ENCODE peak calls at places on chromosomes 4 and X, in six cellular contexts. One of them, this sample, is unnamed.

GRCh38 chrX:129748265-129748664 is 9.5 kb downstream of the XPNPEP2 start:
- DNase-seq in GM12878: no peak
- DNase-seq in K562: no peak
- DNase-seq in HepG2: no peak
- DNase-seq in H1: no peak
- DNase-seq in A549: no peak
- DNase-seq in this sample: no peak

GRCh38 chr4:96913437-96914075 is 1073.7 kb downstream of the PDHA2 start:
- DNase-seq in K562: no peak
- DNase-seq in H1: no peak
- DNase-seq in A549: no peak
- DNase-seq in HepG2: no peak
- DNase-seq in GM12878: no peak
- DNase-seq in this sample: peak; percentile 45

GRCh38 chrX:13180807-13181206 is 136.4 kb upstream of the FAM9C start:
- DNase-seq in H1: no peak
- DNase-seq in HepG2: no peak
- DNase-seq in A549: no peak
- DNase-seq in GM12878: no peak
- DNase-seq in K562: no peak
- DNase-seq in this sample: no peak

GRCh38 chrX:13059676-13060499 is 15.5 kb upstream of the FAM9C start:
- DNase-seq in HepG2: no peak
- DNase-seq in A549: peak; percentile 36
- DNase-seq in H1: no peak
- DNase-seq in GM12878: no peak
- DNase-seq in K562: peak; percentile 89
- DNase-seq in this sample: no peak

GRCh38 chr4:110753461-110753860 is 130.6 kb upstream of the PITX2 start:
- DNase-seq in GM12878: no peak
- DNase-seq in A549: no peak
- DNase-seq in HepG2: no peak
- DNase-seq in K562: no peak
- DNase-seq in H1: no peak
- DNase-seq in this sample: no peak

GRCh38 chrX:13761606-13762005 is 27.1 kb downstream of the OFD1 start:
- DNase-seq in A549: no peak
- DNase-seq in H1: no peak
- DNase-seq in HepG2: no peak
- DNase-seq in GM12878: no peak
- DNase-seq in K562: no peak
- DNase-seq in this sample: peak; percentile 13

GRCh38 chrX:77640702-77641101 is 145.3 kb downstream of the ATRX start:
- DNase-seq in H1: no peak
- DNase-seq in K562: no peak
- DNase-seq in HepG2: no peak
- DNase-seq in GM12878: peak; percentile 24
- DNase-seq in A549: no peak
- DNase-seq in this sample: no peak

GRCh38 chr4:137394000-137394399 is 138.3 kb downstream of the PCDH18 start:
- DNase-seq in HepG2: no peak
- DNase-seq in A549: no peak
- DNase-seq in H1: no peak
- DNase-seq in GM12878: no peak
- DNase-seq in K562: no peak
- DNase-seq in this sample: no peak

GRCh38 chr4:95215991-95216605 is 332.7 kb downstream of the UNC5C start:
- DNase-seq in H1: no peak
- DNase-seq in K562: no peak
- DNase-seq in GM12878: no peak
- DNase-seq in A549: no peak
- DNase-seq in HepG2: no peak
- DNase-seq in this sample: no peak

GRCh38 chr4:77025643-77026321 is 50.0 kb downstream of the CCNI start:
- DNase-seq in GM12878: peak; percentile 7
- DNase-seq in H1: no peak
- DNase-seq in K562: no peak
- DNase-seq in A549: no peak
- DNase-seq in HepG2: no peak
- DNase-seq in this sample: no peak

GRCh38 chr4:73481356-73481755 is at the start of gene AFM:
- DNase-seq in A549: no peak
- DNase-seq in K562: no peak
- DNase-seq in HepG2: peak; percentile 73
- DNase-seq in H1: no peak
- DNase-seq in GM12878: no peak
- DNase-seq in this sample: no peak

GRCh38 chr4:82900016-82900334 is 560 bp upstream of the THAP9 start:
- DNase-seq in A549: peak; percentile 8
- DNase-seq in HepG2: no peak
- DNase-seq in K562: no peak
- DNase-seq in H1: no peak
- DNase-seq in GM12878: peak; percentile 35
- DNase-seq in this sample: no peak

GRCh38 chrX:47577424-47577823 is 4.8 kb upstream of the TIMP1 start:
- DNase-seq in H1: no peak
- DNase-seq in GM12878: no peak
- DNase-seq in K562: peak; percentile 51
- DNase-seq in A549: no peak
- DNase-seq in HepG2: no peak
- DNase-seq in this sample: no peak

GRCh38 chr4:108007984-108008383 is 18.3 kb downstream of the HADH start:
- DNase-seq in K562: no peak
- DNase-seq in HepG2: no peak
- DNase-seq in GM12878: no peak
- DNase-seq in A549: no peak
- DNase-seq in H1: no peak
- DNase-seq in this sample: no peak

GRCh38 chr4:114257516-114257915 is 278.1 kb upstream of the ARSJ start:
- DNase-seq in H1: no peak
- DNase-seq in HepG2: no peak
- DNase-seq in A549: no peak
- DNase-seq in GM12878: no peak
- DNase-seq in K562: no peak
- DNase-seq in this sample: no peak

GRCh38 chr4:8133897-8134542 is 24.6 kb downstream of the ABLIM2 start:
- DNase-seq in A549: no peak
- DNase-seq in GM12878: no peak
- DNase-seq in K562: no peak
- DNase-seq in HepG2: no peak
- DNase-seq in H1: no peak
- DNase-seq in this sample: no peak

GRCh38 chr4:93834371-93835066 is 6.0 kb downstream of the ATOH1 start:
- DNase-seq in H1: peak; percentile 36
- DNase-seq in A549: no peak
- DNase-seq in HepG2: no peak
- DNase-seq in GM12878: no peak
- DNase-seq in K562: no peak
- DNase-seq in this sample: peak; percentile 46

GRCh38 chr4:3387943-3388348 is 53.8 kb upstream of the HGFAC start:
- DNase-seq in H1: no peak
- DNase-seq in K562: no peak
- DNase-seq in GM12878: no peak
- DNase-seq in HepG2: no peak
- DNase-seq in A549: no peak
- DNase-seq in this sample: peak; percentile 44

GRCh38 chr4:153409924-153410501 is 56.1 kb upstream of the TMEM131L start:
- DNase-seq in H1: no peak
- DNase-seq in A549: no peak
- DNase-seq in GM12878: no peak
- DNase-seq in HepG2: no peak
- DNase-seq in K562: peak; percentile 92
- DNase-seq in this sample: no peak

GRCh38 chr4:2322227-2322626 is 60.3 kb upstream of the MXD4 start:
- DNase-seq in HepG2: no peak
- DNase-seq in H1: no peak
- DNase-seq in A549: no peak
- DNase-seq in K562: no peak
- DNase-seq in GM12878: no peak
- DNase-seq in this sample: no peak

GRCh38 chr4:7291372-7292135 is 99.2 kb downstream of the SORCS2 start:
- DNase-seq in HepG2: no peak
- DNase-seq in A549: no peak
- DNase-seq in K562: no peak
- DNase-seq in GM12878: no peak
- DNase-seq in H1: no peak
- DNase-seq in this sample: no peak

GRCh38 chrX:48468247-48468671 is 1.8 kb downstream of the SLC38A5 start:
- DNase-seq in A549: no peak
- DNase-seq in GM12878: no peak
- DNase-seq in H1: no peak
- DNase-seq in HepG2: no peak
- DNase-seq in K562: peak; percentile 83
- DNase-seq in this sample: no peak

GRCh38 chrX:41906515-41907165 is 16.7 kb downstream of the CASK start:
- DNase-seq in K562: no peak
- DNase-seq in A549: no peak
- DNase-seq in GM12878: no peak
- DNase-seq in HepG2: no peak
- DNase-seq in H1: no peak
- DNase-seq in this sample: no peak

GRCh38 chr4:124710911-124711310 is 1.6 kb downstream of the ANKRD50 start:
- DNase-seq in GM12878: no peak
- DNase-seq in K562: no peak
- DNase-seq in H1: no peak
- DNase-seq in HepG2: no peak
- DNase-seq in A549: no peak
- DNase-seq in this sample: no peak

GRCh38 chr4:15506464-15506863 is 36.8 kb downstream of the CC2D2A start:
- DNase-seq in GM12878: no peak
- DNase-seq in HepG2: no peak
- DNase-seq in H1: no peak
- DNase-seq in K562: no peak
- DNase-seq in A549: no peak
- DNase-seq in this sample: no peak

GRCh38 chr4:154164931-154165839 is 326.4 kb downstream of the DCHS2 start:
- DNase-seq in GM12878: peak; percentile 69
- DNase-seq in H1: no peak
- DNase-seq in K562: peak; percentile 5
- DNase-seq in A549: no peak
- DNase-seq in HepG2: no peak
- DNase-seq in this sample: no peak

GRCh38 chr4:185640809-185641675 is 105.7 kb upstream of the PDLIM3 start:
- DNase-seq in GM12878: peak; percentile 12
- DNase-seq in A549: peak; percentile 15
- DNase-seq in HepG2: peak; percentile 76
- DNase-seq in K562: peak; percentile 43
- DNase-seq in H1: no peak
- DNase-seq in this sample: peak; percentile 50
- TF ChIP-seq CHD2 in GM12878: no peak
- TF ChIP-seq CHD2 in A549: no peak
- TF ChIP-seq CHD2 in HepG2: no peak
- TF ChIP-seq CHD2 in K562: no peak
- TF ChIP-seq CHD2 in H1: no peak
- TF ChIP-seq CHD2 in this sample: no peak

GRCh38 chr4:140790171-140790570 is 34.0 kb upstream of the TBC1D9 start:
- DNase-seq in H1: no peak
- DNase-seq in K562: no peak
- DNase-seq in A549: no peak
- DNase-seq in HepG2: no peak
- DNase-seq in GM12878: no peak
- DNase-seq in this sample: no peak

GRCh38 chr4:140793291-140793690 is 37.1 kb upstream of the TBC1D9 start:
- DNase-seq in H1: no peak
- DNase-seq in A549: no peak
- DNase-seq in HepG2: no peak
- DNase-seq in GM12878: no peak
- DNase-seq in K562: no peak
- DNase-seq in this sample: no peak

GRCh38 chr4:140790765-140791164 is 34.6 kb upstream of the TBC1D9 start:
- DNase-seq in A549: no peak
- DNase-seq in HepG2: no peak
- DNase-seq in GM12878: peak; percentile 86
- DNase-seq in H1: no peak
- DNase-seq in K562: no peak
- DNase-seq in this sample: no peak

DNA sequence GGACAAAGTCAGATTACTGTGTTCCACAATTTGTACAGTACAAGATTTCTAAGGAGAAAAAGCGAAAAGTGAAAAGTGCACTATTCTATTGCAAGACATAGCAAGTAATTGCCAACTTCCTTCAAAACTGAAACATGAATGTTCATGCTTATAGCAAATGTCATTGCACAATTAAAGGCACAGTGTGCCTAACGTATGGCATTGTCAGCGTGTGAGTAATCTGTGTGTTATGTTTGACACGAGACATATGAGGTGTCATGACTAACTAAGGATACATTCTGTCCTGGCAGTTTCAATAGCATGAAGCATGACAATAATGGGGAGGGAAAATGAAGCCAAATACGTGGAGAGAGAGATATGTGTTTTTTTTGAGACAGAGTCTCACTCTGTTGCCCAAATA is 33.6 kb upstream of the TBC1D9 start:
- DNase-seq in HepG2: no peak
- DNase-seq in GM12878: no peak
- DNase-seq in H1: no peak
- DNase-seq in A549: no peak
- DNase-seq in K562: no peak
- DNase-seq in this sample: no peak
- TF ChIP-seq CHD2 in HepG2: no peak
- TF ChIP-seq CHD2 in GM12878: no peak
- TF ChIP-seq CHD2 in H1: no peak
- TF ChIP-seq CHD2 in A549: no peak
- TF ChIP-seq CHD2 in K562: no peak
- TF ChIP-seq CHD2 in this sample: no peak

GRCh38 chrX:56802921-56803848 is 74.1 kb downstream of the NBDY start:
- DNase-seq in H1: peak; percentile 36
- DNase-seq in GM12878: peak; percentile 77
- DNase-seq in HepG2: peak; percentile 39
- DNase-seq in A549: no peak
- DNase-seq in K562: peak; percentile 63
- DNase-seq in this sample: peak; percentile 47
- TF ChIP-seq CHD2 in H1: no peak
- TF ChIP-seq CHD2 in GM12878: no peak
- TF ChIP-seq CHD2 in HepG2: no peak
- TF ChIP-seq CHD2 in A549: no peak
- TF ChIP-seq CHD2 in K562: no peak
- TF ChIP-seq CHD2 in this sample: no peak

DNA sequence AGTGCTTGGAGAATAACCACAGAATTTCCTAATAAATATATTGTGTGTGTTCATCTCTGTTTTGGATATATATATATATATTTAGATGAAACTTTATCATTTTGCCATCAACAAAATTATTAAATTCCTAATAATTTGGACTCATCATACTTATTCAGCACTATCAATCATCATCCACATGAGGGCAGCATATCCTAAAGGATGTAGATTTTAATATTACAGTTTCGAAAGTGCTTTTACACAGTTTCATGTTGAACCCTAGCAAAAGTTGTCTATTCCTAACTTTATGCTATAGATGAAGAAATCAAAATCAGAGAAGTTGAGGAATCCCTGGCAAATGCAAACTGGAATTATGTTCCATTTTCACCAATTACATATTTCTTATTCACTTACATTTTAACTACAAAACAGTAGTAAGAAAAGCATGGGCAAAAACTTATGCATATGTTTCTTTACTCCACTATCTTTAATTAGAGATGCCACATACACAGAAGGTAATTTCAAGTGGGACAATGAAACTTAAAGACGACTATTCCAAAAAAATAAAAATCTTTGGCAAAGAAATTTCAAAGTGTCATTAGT is 36.6 kb upstream of the UGT2A1 start:
- DNase-seq in K562: peak; percentile 9
- DNase-seq in GM12878: no peak
- DNase-seq in HepG2: peak; percentile 66
- DNase-seq in A549: no peak
- DNase-seq in H1: no peak
- DNase-seq in this sample: peak; percentile 3
- TF ChIP-seq CHD2 in K562: no peak
- TF ChIP-seq CHD2 in GM12878: no peak
- TF ChIP-seq CHD2 in HepG2: no peak
- TF ChIP-seq CHD2 in A549: no peak
- TF ChIP-seq CHD2 in H1: no peak
- TF ChIP-seq CHD2 in this sample: no peak

This sample was measured in SK-N-SH.